ENCODE peak calls at places on chromosomes 3 and 15, in six cellular contexts. One of them, this sample, is unnamed.

GRCh38 chr3:128483657-128484403 is 9.2 kb downstream of the GATA2 start:
- DNase-seq in sigmoid colon: no peak
- DNase-seq in SK-N-MC: no peak
- DNase-seq in stomach: no peak
- DNase-seq in breast epithelium: no peak
- DNase-seq in HCT116: no peak
- DNase-seq in this sample: no peak

GRCh38 chr15:38028869-38029268 is 94.4 kb downstream of the TMCO5A start:
- DNase-seq in SK-N-MC: no peak
- DNase-seq in breast epithelium: no peak
- DNase-seq in sigmoid colon: no peak
- DNase-seq in stomach: no peak
- DNase-seq in HCT116: no peak
- DNase-seq in this sample: no peak

GRCh38 chr3:194080913-194081800 is 54.8 kb upstream of the HES1 start:
- DNase-seq in SK-N-MC: no peak
- DNase-seq in sigmoid colon: no peak
- DNase-seq in breast epithelium: no peak
- DNase-seq in HCT116: no peak
- DNase-seq in stomach: no peak
- DNase-seq in this sample: no peak

GRCh38 chr15:91067026-91067425 is 33.0 kb upstream of the SV2B start:
- DNase-seq in SK-N-MC: no peak
- DNase-seq in sigmoid colon: no peak
- DNase-seq in breast epithelium: no peak
- DNase-seq in HCT116: no peak
- DNase-seq in stomach: no peak
- DNase-seq in this sample: no peak

GRCh38 chr3:198079771-198080520 is 119.9 kb downstream of the LMLN start:
- DNase-seq in sigmoid colon: no peak
- DNase-seq in breast epithelium: no peak
- DNase-seq in SK-N-MC: no peak
- DNase-seq in HCT116: peak
- DNase-seq in stomach: no peak
- DNase-seq in this sample: no peak

GRCh38 chr15:60682115-60682514 is 203.2 kb upstream of the ICE2 start:
- DNase-seq in sigmoid colon: no peak
- DNase-seq in stomach: no peak
- DNase-seq in HCT116: no peak
- DNase-seq in breast epithelium: no peak
- DNase-seq in SK-N-MC: no peak
- DNase-seq in this sample: no peak

GRCh38 chr3:127753898-127754410 is 68.4 kb downstream of the MGLL start:
- DNase-seq in SK-N-MC: no peak
- DNase-seq in HCT116: no peak
- DNase-seq in stomach: no peak
- DNase-seq in sigmoid colon: no peak
- DNase-seq in breast epithelium: no peak
- DNase-seq in this sample: no peak

GRCh38 chr15:70870066-70870465 is 16.1 kb upstream of the LARP6 start:
- DNase-seq in stomach: no peak
- DNase-seq in SK-N-MC: no peak
- DNase-seq in HCT116: no peak
- DNase-seq in sigmoid colon: no peak
- DNase-seq in breast epithelium: no peak
- DNase-seq in this sample: no peak

GRCh38 chr15:70753101-70753829 is 10.1 kb downstream of the UACA start:
- DNase-seq in HCT116: no peak
- DNase-seq in SK-N-MC: no peak
- DNase-seq in stomach: no peak
- DNase-seq in breast epithelium: no peak
- DNase-seq in sigmoid colon: no peak
- DNase-seq in this sample: no peak

GRCh38 chr15:45112592-45113379 is 1.2 kb downstream of the DUOX2 start:
- DNase-seq in SK-N-MC: no peak
- DNase-seq in stomach: no peak
- DNase-seq in sigmoid colon: no peak
- DNase-seq in HCT116: no peak
- DNase-seq in breast epithelium: no peak
- DNase-seq in this sample: no peak

GRCh38 chr3:77038468-77038927 is 1.4 kb upstream of the ROBO2 start:
- DNase-seq in HCT116: no peak
- DNase-seq in breast epithelium: peak
- DNase-seq in SK-N-MC: peak
- DNase-seq in stomach: peak
- DNase-seq in sigmoid colon: peak
- DNase-seq in this sample: peak

GRCh38 chr3:77041756-77042155 is 1.9 kb downstream of the ROBO2 start:
- DNase-seq in sigmoid colon: no peak
- DNase-seq in breast epithelium: no peak
- DNase-seq in SK-N-MC: no peak
- DNase-seq in stomach: no peak
- DNase-seq in HCT116: no peak
- DNase-seq in this sample: no peak

GRCh38 chr3:77038928-77039605 is 832 bp upstream of the ROBO2 start:
- DNase-seq in sigmoid colon: no peak
- DNase-seq in stomach: no peak
- DNase-seq in breast epithelium: no peak
- DNase-seq in SK-N-MC: no peak
- DNase-seq in HCT116: no peak
- DNase-seq in this sample: no peak

GRCh38 chr3:77041156-77041696 is 1.3 kb downstream of the ROBO2 start:
- DNase-seq in breast epithelium: no peak
- DNase-seq in sigmoid colon: no peak
- DNase-seq in stomach: no peak
- DNase-seq in SK-N-MC: no peak
- DNase-seq in HCT116: no peak
- DNase-seq in this sample: no peak

DNA sequence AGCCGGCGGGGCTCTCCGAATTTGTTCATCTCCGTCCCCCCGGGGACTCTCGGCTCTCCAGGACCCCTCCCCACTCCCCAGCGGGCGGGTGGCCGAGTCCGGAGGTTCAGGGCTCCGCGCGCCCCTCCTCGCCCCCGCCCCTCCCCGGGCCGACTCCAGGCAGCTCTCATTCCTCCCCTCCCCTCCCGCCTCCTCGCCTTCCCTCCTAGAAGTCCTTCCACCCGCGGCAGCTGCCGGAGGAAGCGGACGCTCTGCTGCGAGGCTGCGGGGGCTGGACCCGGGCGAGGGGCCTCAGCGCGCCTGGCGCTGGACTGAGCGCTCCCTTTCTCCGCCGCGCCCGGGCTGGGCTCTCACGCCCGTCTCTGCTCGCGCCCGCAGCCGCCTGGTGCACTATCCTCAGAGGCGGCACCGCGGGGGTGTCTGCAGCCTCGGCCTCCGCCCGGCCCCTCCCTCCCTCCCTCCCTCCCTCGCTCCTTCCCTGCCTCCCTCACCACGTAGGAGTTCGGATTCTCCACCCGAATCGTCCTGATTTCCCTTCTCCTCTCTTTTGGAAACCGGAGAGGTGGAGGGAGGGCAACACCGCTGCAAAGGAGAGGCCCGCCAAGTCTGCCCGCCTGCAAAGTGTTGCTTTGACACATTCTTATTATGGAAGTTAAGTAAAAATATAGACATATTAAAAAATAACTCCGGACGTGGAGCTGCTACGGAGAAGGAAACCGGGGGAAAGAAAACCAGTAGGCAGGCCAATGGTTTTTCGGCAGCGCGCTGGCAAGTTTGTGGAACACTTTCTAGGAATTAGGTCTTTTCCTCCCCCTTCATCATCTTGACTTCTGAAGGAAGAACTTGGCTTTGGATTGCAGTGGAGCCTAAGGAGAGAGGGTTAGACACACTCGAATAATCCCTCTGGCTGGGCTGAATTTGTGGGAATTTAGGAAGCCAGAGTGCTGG is at the start of gene ROBO2:
- DNase-seq in breast epithelium: no peak
- DNase-seq in SK-N-MC: no peak
- DNase-seq in stomach: no peak
- DNase-seq in HCT116: no peak
- DNase-seq in sigmoid colon: peak
- DNase-seq in this sample: no peak
- TF ChIP-seq POLR2AphosphoS5 in breast epithelium: no peak
- TF ChIP-seq POLR2AphosphoS5 in SK-N-MC: peak
- TF ChIP-seq POLR2AphosphoS5 in stomach: no peak
- TF ChIP-seq POLR2AphosphoS5 in HCT116: no peak
- TF ChIP-seq POLR2AphosphoS5 in sigmoid colon: no peak
- TF ChIP-seq POLR2AphosphoS5 in this sample: no peak

GRCh38 chr3:73955671-73956070 is 330.9 kb upstream of the PDZRN3 start:
- DNase-seq in breast epithelium: no peak
- DNase-seq in sigmoid colon: no peak
- DNase-seq in stomach: no peak
- DNase-seq in HCT116: no peak
- DNase-seq in SK-N-MC: no peak
- DNase-seq in this sample: no peak
- H3K4me3 ChIP-seq in breast epithelium: no peak
- H3K4me3 ChIP-seq in sigmoid colon: no peak
- H3K4me3 ChIP-seq in stomach: no peak
- H3K4me3 ChIP-seq in HCT116: no peak
- H3K4me3 ChIP-seq in SK-N-MC: no peak
- H3K4me3 ChIP-seq in this sample: no peak

DNA sequence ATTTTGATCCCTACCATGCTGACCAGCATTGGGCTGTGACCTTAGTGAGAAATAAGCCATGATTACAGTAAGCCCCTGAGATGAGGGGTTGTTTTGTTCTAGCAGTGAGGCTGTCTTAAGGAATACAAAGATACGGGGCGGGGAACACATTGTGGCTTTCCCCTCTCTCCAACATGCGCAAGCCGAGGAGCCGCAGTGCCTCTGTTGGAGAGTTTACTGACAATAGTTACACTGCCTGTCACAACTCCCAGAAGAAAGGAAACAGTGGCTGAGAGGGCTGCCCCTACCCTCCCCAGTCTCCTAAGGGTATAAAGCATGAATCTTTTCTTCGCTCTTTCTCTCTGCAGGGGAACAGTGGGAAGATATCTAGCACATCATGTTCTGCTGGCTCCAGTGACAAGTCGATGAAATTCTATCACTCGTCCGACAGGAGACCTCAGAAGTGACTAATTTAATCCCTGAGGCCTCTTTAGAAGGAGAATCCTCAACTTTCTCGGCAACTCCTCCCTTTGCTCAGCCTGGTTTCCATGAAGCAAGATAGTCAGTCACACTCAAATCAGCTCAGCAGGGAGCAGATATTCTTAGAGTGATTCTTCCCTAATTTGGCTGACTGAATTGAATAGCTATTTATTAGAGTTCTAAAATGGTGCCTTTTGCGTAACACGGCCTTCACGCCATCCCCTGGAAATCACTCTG is 409.0 kb upstream of the PROK2 start:
- DNase-seq in HCT116: no peak
- DNase-seq in sigmoid colon: no peak
- DNase-seq in stomach: no peak
- DNase-seq in breast epithelium: no peak
- DNase-seq in SK-N-MC: peak
- DNase-seq in this sample: no peak
- TF ChIP-seq POLR2AphosphoS5 in HCT116: no peak
- TF ChIP-seq POLR2AphosphoS5 in sigmoid colon: no peak
- TF ChIP-seq POLR2AphosphoS5 in stomach: no peak
- TF ChIP-seq POLR2AphosphoS5 in breast epithelium: no peak
- TF ChIP-seq POLR2AphosphoS5 in SK-N-MC: no peak
- TF ChIP-seq POLR2AphosphoS5 in this sample: no peak

DNA sequence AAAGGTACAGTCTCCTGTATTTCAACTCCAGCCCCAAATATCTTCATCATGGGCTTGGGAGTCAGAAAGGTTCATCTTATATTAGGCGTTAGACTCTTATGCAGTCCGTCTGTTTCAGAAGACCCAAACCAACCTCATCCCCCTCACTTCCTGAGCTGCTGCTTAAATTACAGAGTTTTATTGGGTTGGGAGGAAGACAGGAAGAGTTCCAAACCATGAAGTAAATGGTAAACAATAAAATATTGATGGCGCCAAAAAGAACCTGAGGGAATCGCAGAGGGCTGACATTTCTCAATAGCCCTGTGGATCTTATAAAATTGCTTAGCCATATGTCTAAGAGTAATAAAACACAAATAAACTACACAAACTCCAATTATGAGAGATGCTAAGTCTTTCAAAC is 116.9 kb upstream of the C3orf80 start:
- DNase-seq in breast epithelium: no peak
- DNase-seq in stomach: no peak
- DNase-seq in sigmoid colon: no peak
- DNase-seq in HCT116: no peak
- DNase-seq in SK-N-MC: peak
- DNase-seq in this sample: no peak
- H3K4me3 ChIP-seq in breast epithelium: no peak
- H3K4me3 ChIP-seq in stomach: no peak
- H3K4me3 ChIP-seq in sigmoid colon: no peak
- H3K4me3 ChIP-seq in HCT116: no peak
- H3K4me3 ChIP-seq in SK-N-MC: peak
- H3K4me3 ChIP-seq in this sample: no peak

DNA sequence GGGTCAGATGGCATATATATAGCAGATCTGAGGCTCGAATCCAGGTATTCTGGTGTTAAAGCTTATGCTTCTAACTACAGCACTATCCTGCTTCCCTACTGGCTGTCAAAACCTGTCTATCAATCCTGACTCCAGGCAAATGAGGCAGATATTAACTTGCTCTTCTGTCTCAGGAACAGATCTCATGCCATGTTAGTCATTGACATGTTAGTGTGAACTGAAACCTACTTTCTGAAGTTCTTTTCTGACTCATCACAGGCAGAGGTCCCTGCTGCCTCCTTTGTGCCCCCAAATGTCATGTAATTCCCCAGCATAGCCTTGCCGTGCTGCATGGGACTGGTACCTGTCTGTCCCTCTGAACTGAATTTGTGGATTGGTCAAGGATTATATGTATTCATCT is 125.0 kb upstream of the SMAD3 start:
- DNase-seq in SK-N-MC: no peak
- DNase-seq in HCT116: no peak
- DNase-seq in sigmoid colon: peak
- DNase-seq in stomach: no peak
- DNase-seq in breast epithelium: no peak
- DNase-seq in this sample: no peak
- TF ChIP-seq POLR2AphosphoS5 in SK-N-MC: no peak
- TF ChIP-seq POLR2AphosphoS5 in HCT116: no peak
- TF ChIP-seq POLR2AphosphoS5 in sigmoid colon: no peak
- TF ChIP-seq POLR2AphosphoS5 in stomach: no peak
- TF ChIP-seq POLR2AphosphoS5 in breast epithelium: no peak
- TF ChIP-seq POLR2AphosphoS5 in this sample: no peak

GRCh38 chr3:37170097-37170496 is 4.3 kb downstream of the LRRFIP2 start:
- DNase-seq in sigmoid colon: no peak
- DNase-seq in breast epithelium: no peak
- DNase-seq in SK-N-MC: no peak
- DNase-seq in HCT116: no peak
- DNase-seq in stomach: no peak
- DNase-seq in this sample: no peak

GRCh38 chr3:37174532-37175126 is at the start of gene LRRFIP2:
- DNase-seq in breast epithelium: no peak
- DNase-seq in HCT116: no peak
- DNase-seq in sigmoid colon: no peak
- DNase-seq in SK-N-MC: no peak
- DNase-seq in stomach: no peak
- DNase-seq in this sample: no peak

GRCh38 chr3:37171144-37171543 is 3.2 kb downstream of the LRRFIP2 start:
- DNase-seq in breast epithelium: no peak
- DNase-seq in sigmoid colon: no peak
- DNase-seq in HCT116: no peak
- DNase-seq in SK-N-MC: no peak
- DNase-seq in stomach: no peak
- DNase-seq in this sample: no peak

GRCh38 chr3:37170513-37170912 is 3.9 kb downstream of the LRRFIP2 start:
- DNase-seq in stomach: no peak
- DNase-seq in SK-N-MC: no peak
- DNase-seq in sigmoid colon: no peak
- DNase-seq in HCT116: no peak
- DNase-seq in breast epithelium: no peak
- DNase-seq in this sample: no peak

GRCh38 chr3:37173806-37174205 is 576 bp downstream of the LRRFIP2 start:
- DNase-seq in breast epithelium: no peak
- DNase-seq in stomach: no peak
- DNase-seq in sigmoid colon: no peak
- DNase-seq in SK-N-MC: no peak
- DNase-seq in HCT116: no peak
- DNase-seq in this sample: no peak
- H3K4me3 ChIP-seq in breast epithelium: no peak
- H3K4me3 ChIP-seq in stomach: peak
- H3K4me3 ChIP-seq in sigmoid colon: no peak
- H3K4me3 ChIP-seq in SK-N-MC: no peak
- H3K4me3 ChIP-seq in HCT116: no peak
- H3K4me3 ChIP-seq in this sample: no peak